ENCODE peak calls at places on chromosomes 12 and 14, in eight cellular contexts. One of them, this sample, is unnamed.
A peak's percentile ranks its signal among the peaks of the same experiment; 100 is the strongest.

GRCh38 chr12:27970391-27970980 is 2.0 kb downstream of the PTHLH start:
- DNase-seq in brain microvascular endothelial cell: no peak
- DNase-seq in SK-N-MC: no peak
- DNase-seq in GM04503: no peak
- DNase-seq in stimulated activated CD8-positive, alpha-beta memory T cell treated with anti-CD3 and anti-CD28 coated beads, Interleukin-4, amount 100 ng/mL, for 24 hours: no peak
- DNase-seq in ACHN: peak; percentile 47
- DNase-seq in activated naive CD8-positive, alpha-beta T cell treated with anti-CD3 and anti-CD28 coated beads, Interleukin-2, amount 50 U/mL, for 24 hours: peak; percentile 21
- DNase-seq in NCI-H1417: no peak
- DNase-seq in this sample: no peak

GRCh38 chr14:65015391-65015790 is 28.7 kb downstream of the FNTB start:
- DNase-seq in brain microvascular endothelial cell: no peak
- DNase-seq in SK-N-MC: no peak
- DNase-seq in GM04503: no peak
- DNase-seq in stimulated activated CD8-positive, alpha-beta memory T cell treated with anti-CD3 and anti-CD28 coated beads, Interleukin-4, amount 100 ng/mL, for 24 hours: no peak
- DNase-seq in ACHN: no peak
- DNase-seq in activated naive CD8-positive, alpha-beta T cell treated with anti-CD3 and anti-CD28 coated beads, Interleukin-2, amount 50 U/mL, for 24 hours: no peak
- DNase-seq in NCI-H1417: no peak
- DNase-seq in this sample: no peak

GRCh38 chr14:23643533-23644194 is 7.5 kb downstream of the DHRS2 start:
- DNase-seq in brain microvascular endothelial cell: no peak
- DNase-seq in SK-N-MC: no peak
- DNase-seq in GM04503: no peak
- DNase-seq in stimulated activated CD8-positive, alpha-beta memory T cell treated with anti-CD3 and anti-CD28 coated beads, Interleukin-4, amount 100 ng/mL, for 24 hours: no peak
- DNase-seq in ACHN: no peak
- DNase-seq in activated naive CD8-positive, alpha-beta T cell treated with anti-CD3 and anti-CD28 coated beads, Interleukin-2, amount 50 U/mL, for 24 hours: no peak
- DNase-seq in NCI-H1417: no peak
- DNase-seq in this sample: no peak

GRCh38 chr12:116044181-116044580 is 233.3 kb downstream of the MED13L start:
- DNase-seq in brain microvascular endothelial cell: peak; percentile 29
- DNase-seq in SK-N-MC: no peak
- DNase-seq in GM04503: no peak
- DNase-seq in stimulated activated CD8-positive, alpha-beta memory T cell treated with anti-CD3 and anti-CD28 coated beads, Interleukin-4, amount 100 ng/mL, for 24 hours: no peak
- DNase-seq in ACHN: no peak
- DNase-seq in activated naive CD8-positive, alpha-beta T cell treated with anti-CD3 and anti-CD28 coated beads, Interleukin-2, amount 50 U/mL, for 24 hours: no peak
- DNase-seq in NCI-H1417: no peak
- DNase-seq in this sample: no peak

GRCh38 chr12:27828196-27828595 is 48.2 kb upstream of the MANSC4 start:
- DNase-seq in brain microvascular endothelial cell: no peak
- DNase-seq in SK-N-MC: no peak
- DNase-seq in GM04503: no peak
- DNase-seq in stimulated activated CD8-positive, alpha-beta memory T cell treated with anti-CD3 and anti-CD28 coated beads, Interleukin-4, amount 100 ng/mL, for 24 hours: no peak
- DNase-seq in ACHN: peak; percentile 25
- DNase-seq in activated naive CD8-positive, alpha-beta T cell treated with anti-CD3 and anti-CD28 coated beads, Interleukin-2, amount 50 U/mL, for 24 hours: no peak
- DNase-seq in NCI-H1417: no peak
- DNase-seq in this sample: no peak

GRCh38 chr12:69096669-69097364 is 142.6 kb upstream of the CPSF6 start:
- DNase-seq in brain microvascular endothelial cell: peak; percentile 14
- DNase-seq in SK-N-MC: no peak
- DNase-seq in GM04503: no peak
- DNase-seq in stimulated activated CD8-positive, alpha-beta memory T cell treated with anti-CD3 and anti-CD28 coated beads, Interleukin-4, amount 100 ng/mL, for 24 hours: no peak
- DNase-seq in ACHN: no peak
- DNase-seq in activated naive CD8-positive, alpha-beta T cell treated with anti-CD3 and anti-CD28 coated beads, Interleukin-2, amount 50 U/mL, for 24 hours: no peak
- DNase-seq in NCI-H1417: no peak
- DNase-seq in this sample: no peak

GRCh38 chr12:101935769-101936741 is 58.7 kb downstream of the DRAM1 start:
- DNase-seq in brain microvascular endothelial cell: peak; percentile 92
- DNase-seq in SK-N-MC: peak; percentile 52
- DNase-seq in GM04503: peak; percentile 94
- DNase-seq in stimulated activated CD8-positive, alpha-beta memory T cell treated with anti-CD3 and anti-CD28 coated beads, Interleukin-4, amount 100 ng/mL, for 24 hours: no peak
- DNase-seq in ACHN: no peak
- DNase-seq in activated naive CD8-positive, alpha-beta T cell treated with anti-CD3 and anti-CD28 coated beads, Interleukin-2, amount 50 U/mL, for 24 hours: no peak
- DNase-seq in NCI-H1417: peak; percentile 24
- DNase-seq in this sample: peak; percentile 27

GRCh38 chr12:48946206-48946605 is 11.1 kb downstream of the ARF3 start:
- DNase-seq in brain microvascular endothelial cell: no peak
- DNase-seq in SK-N-MC: no peak
- DNase-seq in GM04503: no peak
- DNase-seq in stimulated activated CD8-positive, alpha-beta memory T cell treated with anti-CD3 and anti-CD28 coated beads, Interleukin-4, amount 100 ng/mL, for 24 hours: no peak
- DNase-seq in ACHN: no peak
- DNase-seq in activated naive CD8-positive, alpha-beta T cell treated with anti-CD3 and anti-CD28 coated beads, Interleukin-2, amount 50 U/mL, for 24 hours: no peak
- DNase-seq in NCI-H1417: no peak
- DNase-seq in this sample: no peak

GRCh38 chr14:103273145-103273846 is 60.7 kb upstream of the EIF5 start:
- DNase-seq in brain microvascular endothelial cell: no peak
- DNase-seq in SK-N-MC: no peak
- DNase-seq in GM04503: no peak
- DNase-seq in stimulated activated CD8-positive, alpha-beta memory T cell treated with anti-CD3 and anti-CD28 coated beads, Interleukin-4, amount 100 ng/mL, for 24 hours: no peak
- DNase-seq in ACHN: no peak
- DNase-seq in activated naive CD8-positive, alpha-beta T cell treated with anti-CD3 and anti-CD28 coated beads, Interleukin-2, amount 50 U/mL, for 24 hours: no peak
- DNase-seq in NCI-H1417: no peak
- DNase-seq in this sample: no peak

GRCh38 chr12:14774944-14775651 is 28.2 kb downstream of the WBP11 start:
- DNase-seq in brain microvascular endothelial cell: peak; percentile 50
- DNase-seq in SK-N-MC: no peak
- DNase-seq in GM04503: peak; percentile 64
- DNase-seq in stimulated activated CD8-positive, alpha-beta memory T cell treated with anti-CD3 and anti-CD28 coated beads, Interleukin-4, amount 100 ng/mL, for 24 hours: peak; percentile 12
- DNase-seq in ACHN: peak; percentile 62
- DNase-seq in activated naive CD8-positive, alpha-beta T cell treated with anti-CD3 and anti-CD28 coated beads, Interleukin-2, amount 50 U/mL, for 24 hours: peak; percentile 28
- DNase-seq in NCI-H1417: no peak
- DNase-seq in this sample: no peak

GRCh38 chr12:42919691-42920090 is 330.1 kb upstream of the PRICKLE1 start:
- DNase-seq in brain microvascular endothelial cell: no peak
- DNase-seq in SK-N-MC: no peak
- DNase-seq in GM04503: no peak
- DNase-seq in stimulated activated CD8-positive, alpha-beta memory T cell treated with anti-CD3 and anti-CD28 coated beads, Interleukin-4, amount 100 ng/mL, for 24 hours: no peak
- DNase-seq in ACHN: no peak
- DNase-seq in activated naive CD8-positive, alpha-beta T cell treated with anti-CD3 and anti-CD28 coated beads, Interleukin-2, amount 50 U/mL, for 24 hours: no peak
- DNase-seq in NCI-H1417: no peak
- DNase-seq in this sample: no peak

GRCh38 chr14:78403278-78403815 is 233.2 kb downstream of the NRXN3 start:
- DNase-seq in brain microvascular endothelial cell: peak; percentile 29
- DNase-seq in SK-N-MC: no peak
- DNase-seq in GM04503: no peak
- DNase-seq in stimulated activated CD8-positive, alpha-beta memory T cell treated with anti-CD3 and anti-CD28 coated beads, Interleukin-4, amount 100 ng/mL, for 24 hours: no peak
- DNase-seq in ACHN: peak; percentile 80
- DNase-seq in activated naive CD8-positive, alpha-beta T cell treated with anti-CD3 and anti-CD28 coated beads, Interleukin-2, amount 50 U/mL, for 24 hours: no peak
- DNase-seq in NCI-H1417: no peak
- DNase-seq in this sample: no peak

GRCh38 chr14:105876158-105876557 is 349.8 kb downstream of the TMEM121 start:
- DNase-seq in brain microvascular endothelial cell: no peak
- DNase-seq in SK-N-MC: no peak
- DNase-seq in GM04503: no peak
- DNase-seq in stimulated activated CD8-positive, alpha-beta memory T cell treated with anti-CD3 and anti-CD28 coated beads, Interleukin-4, amount 100 ng/mL, for 24 hours: no peak
- DNase-seq in ACHN: no peak
- DNase-seq in activated naive CD8-positive, alpha-beta T cell treated with anti-CD3 and anti-CD28 coated beads, Interleukin-2, amount 50 U/mL, for 24 hours: no peak
- DNase-seq in NCI-H1417: no peak
- DNase-seq in this sample: no peak

GRCh38 chr12:117090816-117091711 is 8.2 kb downstream of the TESC start:
- DNase-seq in brain microvascular endothelial cell: no peak
- DNase-seq in SK-N-MC: no peak
- DNase-seq in GM04503: no peak
- DNase-seq in stimulated activated CD8-positive, alpha-beta memory T cell treated with anti-CD3 and anti-CD28 coated beads, Interleukin-4, amount 100 ng/mL, for 24 hours: no peak
- DNase-seq in ACHN: peak; percentile 71
- DNase-seq in activated naive CD8-positive, alpha-beta T cell treated with anti-CD3 and anti-CD28 coated beads, Interleukin-2, amount 50 U/mL, for 24 hours: no peak
- DNase-seq in NCI-H1417: peak; percentile 35
- DNase-seq in this sample: no peak

GRCh38 chr12:79300199-79300568 is 390.6 kb downstream of the PAWR start:
- DNase-seq in brain microvascular endothelial cell: peak; percentile 80
- DNase-seq in SK-N-MC: no peak
- DNase-seq in GM04503: no peak
- DNase-seq in stimulated activated CD8-positive, alpha-beta memory T cell treated with anti-CD3 and anti-CD28 coated beads, Interleukin-4, amount 100 ng/mL, for 24 hours: no peak
- DNase-seq in ACHN: no peak
- DNase-seq in activated naive CD8-positive, alpha-beta T cell treated with anti-CD3 and anti-CD28 coated beads, Interleukin-2, amount 50 U/mL, for 24 hours: no peak
- DNase-seq in NCI-H1417: no peak
- DNase-seq in this sample: no peak

GRCh38 chr14:60970146-60970545 is 10.7 kb downstream of the TRMT5 start:
- DNase-seq in brain microvascular endothelial cell: no peak
- DNase-seq in SK-N-MC: no peak
- DNase-seq in GM04503: no peak
- DNase-seq in stimulated activated CD8-positive, alpha-beta memory T cell treated with anti-CD3 and anti-CD28 coated beads, Interleukin-4, amount 100 ng/mL, for 24 hours: no peak
- DNase-seq in ACHN: no peak
- DNase-seq in activated naive CD8-positive, alpha-beta T cell treated with anti-CD3 and anti-CD28 coated beads, Interleukin-2, amount 50 U/mL, for 24 hours: no peak
- DNase-seq in NCI-H1417: no peak
- DNase-seq in this sample: no peak

GRCh38 chr14:59464651-59465569 is at the start of gene GPR135:
- DNase-seq in brain microvascular endothelial cell: no peak
- DNase-seq in SK-N-MC: no peak
- DNase-seq in GM04503: no peak
- DNase-seq in stimulated activated CD8-positive, alpha-beta memory T cell treated with anti-CD3 and anti-CD28 coated beads, Interleukin-4, amount 100 ng/mL, for 24 hours: peak; percentile 19
- DNase-seq in ACHN: peak; percentile 48
- DNase-seq in activated naive CD8-positive, alpha-beta T cell treated with anti-CD3 and anti-CD28 coated beads, Interleukin-2, amount 50 U/mL, for 24 hours: peak; percentile 39
- DNase-seq in NCI-H1417: peak; percentile 71
- DNase-seq in this sample: no peak

GRCh38 chr14:44961151-44961729 is 507 bp downstream of the KLHL28 start:
- DNase-seq in brain microvascular endothelial cell: peak; percentile 46
- DNase-seq in SK-N-MC: no peak
- DNase-seq in GM04503: no peak
- DNase-seq in stimulated activated CD8-positive, alpha-beta memory T cell treated with anti-CD3 and anti-CD28 coated beads, Interleukin-4, amount 100 ng/mL, for 24 hours: peak; percentile 49
- DNase-seq in ACHN: peak; percentile 72
- DNase-seq in activated naive CD8-positive, alpha-beta T cell treated with anti-CD3 and anti-CD28 coated beads, Interleukin-2, amount 50 U/mL, for 24 hours: peak; percentile 66
- DNase-seq in NCI-H1417: peak; percentile 49
- DNase-seq in this sample: peak; percentile 22